ENCODE peak calls at places on chromosome X, in six cellular contexts. Y is GM04503; S is colonic mucosa; M is T follicular helper cell; W is stimulated activated CD8-positive, alpha-beta memory T cell treated with anti-CD3 and anti-CD28 coated beads, Interleukin-7, amount 100 ng/mL, for 1 hour; P is putamen. B is an unnamed sample.

GRCh38 chrX:13007519-13008188 is 32.7 kb downstream of the TMSB4X start:
- DNase-seq in Y (peak), S (no peak), M (no peak), W (no peak), P (no peak), B (no peak)

GRCh38 chrX:150455220-150455618 is 92.1 kb downstream of the MAMLD1 start:
- DNase-seq in Y (no peak), S (no peak), M (no peak), W (no peak), P (no peak), B (no peak)

GRCh38 chrX:129781134-129782014 is 1.6 kb downstream of the SASH3 start:
- DNase-seq in Y (no peak), S (no peak), M (peak), W (peak), P (no peak), B (no peak)

GRCh38 chrX:20789103-20789502 is 522.4 kb upstream of the RPS6KA3 start:
- DNase-seq in Y (no peak), S (no peak), M (no peak), W (no peak), P (no peak), B (no peak)

GRCh38 chrX:130555341-130555740 is 153.6 kb downstream of the RBMX2 start:
- DNase-seq in Y (peak), S (no peak), M (no peak), W (no peak), P (no peak), B (no peak)

GRCh38 chrX:35122756-35123155 is 180.2 kb downstream of the FAM47B start:
- DNase-seq in Y (no peak), S (no peak), M (no peak), W (no peak), P (no peak), B (no peak)

GRCh38 chrX:82627568-82627967 is 880.5 kb upstream of the POU3F4 start:
- DNase-seq in Y (no peak), S (no peak), M (no peak), W (no peak), P (no peak), B (no peak)

GRCh38 chrX:85111347-85111746 is 107.7 kb downstream of the APOOL start:
- DNase-seq in Y (no peak), S (peak), M (no peak), W (no peak), P (no peak), B (no peak)

GRCh38 chrX:36909584-36909983 is 98.6 kb upstream of the FAM47C start:
- DNase-seq in Y (no peak), S (no peak), M (no peak), W (no peak), P (no peak), B (no peak)

GRCh38 chrX:27863813-27864212 is 56.0 kb downstream of the MAGEB10 start:
- DNase-seq in Y (no peak), S (no peak), M (no peak), W (no peak), P (no peak), B (no peak)

GRCh38 chrX:66004928-66005831 is 34.7 kb downstream of the VSIG4 start:
- DNase-seq in Y (no peak), S (no peak), M (no peak), W (no peak), P (no peak), B (peak)

GRCh38 chrX:114952696-114953095 is 64.7 kb downstream of the IL13RA2 start:
- DNase-seq in Y (no peak), S (no peak), M (no peak), W (no peak), P (no peak), B (no peak)

GRCh38 chrX:122087353-122087752 is 1039.9 kb downstream of the GLUD2 start:
- DNase-seq in Y (no peak), S (no peak), M (no peak), W (no peak), P (no peak), B (no peak)